ENCODE peak calls at places on chromosome 4, in ten cellular contexts. One of them, this sample, is unnamed.

GRCh38 chr4:53233396-53233795 is 132.5 kb downstream of the SCFD2 start:
- DNase-seq in stimulated activated CD4-positive, alpha-beta T cell treated with anti-CD3 and anti-CD28 coated beads, Interleukin-4, amount 100 ng/mL, for 4 hours: no peak
- DNase-seq in posterior cingulate gyrus: no peak
- DNase-seq in type B pancreatic cell: no peak
- DNase-seq in ACHN: no peak
- DNase-seq in kidney tubule cell: no peak
- DNase-seq in AG04449: no peak
- DNase-seq in anterior cingulate cortex: no peak
- DNase-seq in NCI-H524 treated with DMSO at 0.1 percent for 48 hours: no peak
- DNase-seq in heart right ventricle: no peak
- DNase-seq in this sample: no peak

GRCh38 chr4:140103676-140104075 is 50.3 kb downstream of the MAML3 start:
- DNase-seq in stimulated activated CD4-positive, alpha-beta T cell treated with anti-CD3 and anti-CD28 coated beads, Interleukin-4, amount 100 ng/mL, for 4 hours: peak
- DNase-seq in posterior cingulate gyrus: no peak
- DNase-seq in type B pancreatic cell: no peak
- DNase-seq in ACHN: no peak
- DNase-seq in kidney tubule cell: peak
- DNase-seq in AG04449: no peak
- DNase-seq in anterior cingulate cortex: no peak
- DNase-seq in NCI-H524 treated with DMSO at 0.1 percent for 48 hours: no peak
- DNase-seq in heart right ventricle: no peak
- DNase-seq in this sample: no peak

GRCh38 chr4:73343432-73343831 is 60.7 kb upstream of the ALB start:
- DNase-seq in stimulated activated CD4-positive, alpha-beta T cell treated with anti-CD3 and anti-CD28 coated beads, Interleukin-4, amount 100 ng/mL, for 4 hours: no peak
- DNase-seq in posterior cingulate gyrus: no peak
- DNase-seq in type B pancreatic cell: no peak
- DNase-seq in ACHN: no peak
- DNase-seq in kidney tubule cell: peak
- DNase-seq in AG04449: no peak
- DNase-seq in anterior cingulate cortex: no peak
- DNase-seq in NCI-H524 treated with DMSO at 0.1 percent for 48 hours: no peak
- DNase-seq in heart right ventricle: no peak
- DNase-seq in this sample: no peak

GRCh38 chr4:108774809-108775530 is 12.1 kb upstream of the ETNPPL start:
- DNase-seq in stimulated activated CD4-positive, alpha-beta T cell treated with anti-CD3 and anti-CD28 coated beads, Interleukin-4, amount 100 ng/mL, for 4 hours: no peak
- DNase-seq in posterior cingulate gyrus: peak
- DNase-seq in type B pancreatic cell: no peak
- DNase-seq in ACHN: no peak
- DNase-seq in kidney tubule cell: peak
- DNase-seq in AG04449: no peak
- DNase-seq in anterior cingulate cortex: peak
- DNase-seq in NCI-H524 treated with DMSO at 0.1 percent for 48 hours: no peak
- DNase-seq in heart right ventricle: peak
- DNase-seq in this sample: peak

GRCh38 chr4:27861802-27862201 is 1001.2 kb downstream of the STIM2 start:
- DNase-seq in stimulated activated CD4-positive, alpha-beta T cell treated with anti-CD3 and anti-CD28 coated beads, Interleukin-4, amount 100 ng/mL, for 4 hours: no peak
- DNase-seq in posterior cingulate gyrus: no peak
- DNase-seq in type B pancreatic cell: no peak
- DNase-seq in ACHN: no peak
- DNase-seq in kidney tubule cell: no peak
- DNase-seq in AG04449: no peak
- DNase-seq in anterior cingulate cortex: no peak
- DNase-seq in NCI-H524 treated with DMSO at 0.1 percent for 48 hours: no peak
- DNase-seq in heart right ventricle: no peak
- DNase-seq in this sample: no peak

GRCh38 chr4:89733936-89734335 is 103.0 kb downstream of the SNCA start:
- DNase-seq in stimulated activated CD4-positive, alpha-beta T cell treated with anti-CD3 and anti-CD28 coated beads, Interleukin-4, amount 100 ng/mL, for 4 hours: no peak
- DNase-seq in posterior cingulate gyrus: no peak
- DNase-seq in type B pancreatic cell: no peak
- DNase-seq in ACHN: no peak
- DNase-seq in kidney tubule cell: no peak
- DNase-seq in AG04449: no peak
- DNase-seq in anterior cingulate cortex: no peak
- DNase-seq in NCI-H524 treated with DMSO at 0.1 percent for 48 hours: no peak
- DNase-seq in heart right ventricle: no peak
- DNase-seq in this sample: no peak

GRCh38 chr4:151408630-151409469 is at the start of gene FHIP1A:
- DNase-seq in stimulated activated CD4-positive, alpha-beta T cell treated with anti-CD3 and anti-CD28 coated beads, Interleukin-4, amount 100 ng/mL, for 4 hours: peak
- DNase-seq in posterior cingulate gyrus: peak
- DNase-seq in type B pancreatic cell: peak
- DNase-seq in ACHN: peak
- DNase-seq in kidney tubule cell: peak
- DNase-seq in AG04449: no peak
- DNase-seq in anterior cingulate cortex: peak
- DNase-seq in NCI-H524 treated with DMSO at 0.1 percent for 48 hours: no peak
- DNase-seq in heart right ventricle: peak
- DNase-seq in this sample: peak

GRCh38 chr4:94365304-94365703 is 22.7 kb upstream of the HPGDS start:
- DNase-seq in stimulated activated CD4-positive, alpha-beta T cell treated with anti-CD3 and anti-CD28 coated beads, Interleukin-4, amount 100 ng/mL, for 4 hours: no peak
- DNase-seq in posterior cingulate gyrus: no peak
- DNase-seq in type B pancreatic cell: no peak
- DNase-seq in ACHN: no peak
- DNase-seq in kidney tubule cell: no peak
- DNase-seq in AG04449: no peak
- DNase-seq in anterior cingulate cortex: no peak
- DNase-seq in NCI-H524 treated with DMSO at 0.1 percent for 48 hours: no peak
- DNase-seq in heart right ventricle: no peak
- DNase-seq in this sample: no peak

GRCh38 chr4:64643841-64644240 is 234.6 kb upstream of the TECRL start:
- DNase-seq in stimulated activated CD4-positive, alpha-beta T cell treated with anti-CD3 and anti-CD28 coated beads, Interleukin-4, amount 100 ng/mL, for 4 hours: no peak
- DNase-seq in posterior cingulate gyrus: no peak
- DNase-seq in type B pancreatic cell: no peak
- DNase-seq in ACHN: no peak
- DNase-seq in kidney tubule cell: no peak
- DNase-seq in AG04449: no peak
- DNase-seq in anterior cingulate cortex: no peak
- DNase-seq in NCI-H524 treated with DMSO at 0.1 percent for 48 hours: no peak
- DNase-seq in heart right ventricle: no peak
- DNase-seq in this sample: no peak

GRCh38 chr4:171629737-171630136 is 183.5 kb upstream of the GALNTL6 start:
- DNase-seq in stimulated activated CD4-positive, alpha-beta T cell treated with anti-CD3 and anti-CD28 coated beads, Interleukin-4, amount 100 ng/mL, for 4 hours: no peak
- DNase-seq in posterior cingulate gyrus: no peak
- DNase-seq in type B pancreatic cell: no peak
- DNase-seq in ACHN: no peak
- DNase-seq in kidney tubule cell: no peak
- DNase-seq in AG04449: no peak
- DNase-seq in anterior cingulate cortex: no peak
- DNase-seq in NCI-H524 treated with DMSO at 0.1 percent for 48 hours: no peak
- DNase-seq in heart right ventricle: no peak
- DNase-seq in this sample: no peak

GRCh38 chr4:169397762-169398161 is 127.0 kb upstream of the SH3RF1 start:
- DNase-seq in stimulated activated CD4-positive, alpha-beta T cell treated with anti-CD3 and anti-CD28 coated beads, Interleukin-4, amount 100 ng/mL, for 4 hours: no peak
- DNase-seq in posterior cingulate gyrus: no peak
- DNase-seq in type B pancreatic cell: no peak
- DNase-seq in ACHN: no peak
- DNase-seq in kidney tubule cell: no peak
- DNase-seq in AG04449: no peak
- DNase-seq in anterior cingulate cortex: no peak
- DNase-seq in NCI-H524 treated with DMSO at 0.1 percent for 48 hours: no peak
- DNase-seq in heart right ventricle: no peak
- DNase-seq in this sample: no peak

GRCh38 chr4:76012388-76012801 is 5.1 kb upstream of the CXCL9 start:
- DNase-seq in stimulated activated CD4-positive, alpha-beta T cell treated with anti-CD3 and anti-CD28 coated beads, Interleukin-4, amount 100 ng/mL, for 4 hours: no peak
- DNase-seq in posterior cingulate gyrus: no peak
- DNase-seq in type B pancreatic cell: no peak
- DNase-seq in ACHN: no peak
- DNase-seq in kidney tubule cell: no peak
- DNase-seq in AG04449: no peak
- DNase-seq in anterior cingulate cortex: no peak
- DNase-seq in NCI-H524 treated with DMSO at 0.1 percent for 48 hours: no peak
- DNase-seq in heart right ventricle: no peak
- DNase-seq in this sample: no peak

GRCh38 chr4:97139796-97140195 is 1003.5 kb downstream of the STPG2 start:
- DNase-seq in stimulated activated CD4-positive, alpha-beta T cell treated with anti-CD3 and anti-CD28 coated beads, Interleukin-4, amount 100 ng/mL, for 4 hours: no peak
- DNase-seq in posterior cingulate gyrus: no peak
- DNase-seq in type B pancreatic cell: no peak
- DNase-seq in ACHN: no peak
- DNase-seq in kidney tubule cell: no peak
- DNase-seq in AG04449: no peak
- DNase-seq in anterior cingulate cortex: no peak
- DNase-seq in NCI-H524 treated with DMSO at 0.1 percent for 48 hours: no peak
- DNase-seq in heart right ventricle: no peak
- DNase-seq in this sample: no peak

GRCh38 chr4:74223801-74224200 is 65.9 kb downstream of the MTHFD2L start:
- DNase-seq in stimulated activated CD4-positive, alpha-beta T cell treated with anti-CD3 and anti-CD28 coated beads, Interleukin-4, amount 100 ng/mL, for 4 hours: no peak
- DNase-seq in posterior cingulate gyrus: no peak
- DNase-seq in type B pancreatic cell: no peak
- DNase-seq in ACHN: no peak
- DNase-seq in kidney tubule cell: peak
- DNase-seq in AG04449: no peak
- DNase-seq in anterior cingulate cortex: no peak
- DNase-seq in NCI-H524 treated with DMSO at 0.1 percent for 48 hours: no peak
- DNase-seq in heart right ventricle: no peak
- DNase-seq in this sample: no peak

GRCh38 chr4:77797239-77797638 is 21.9 kb downstream of the CNOT6L start:
- DNase-seq in stimulated activated CD4-positive, alpha-beta T cell treated with anti-CD3 and anti-CD28 coated beads, Interleukin-4, amount 100 ng/mL, for 4 hours: no peak
- DNase-seq in posterior cingulate gyrus: no peak
- DNase-seq in type B pancreatic cell: no peak
- DNase-seq in ACHN: no peak
- DNase-seq in kidney tubule cell: peak
- DNase-seq in AG04449: no peak
- DNase-seq in anterior cingulate cortex: no peak
- DNase-seq in NCI-H524 treated with DMSO at 0.1 percent for 48 hours: no peak
- DNase-seq in heart right ventricle: no peak
- DNase-seq in this sample: no peak

GRCh38 chr4:80265571-80266266 is 745 bp upstream of the FGF5 start:
- DNase-seq in stimulated activated CD4-positive, alpha-beta T cell treated with anti-CD3 and anti-CD28 coated beads, Interleukin-4, amount 100 ng/mL, for 4 hours: no peak
- DNase-seq in posterior cingulate gyrus: no peak
- DNase-seq in type B pancreatic cell: no peak
- DNase-seq in ACHN: peak
- DNase-seq in kidney tubule cell: peak
- DNase-seq in AG04449: no peak
- DNase-seq in anterior cingulate cortex: no peak
- DNase-seq in NCI-H524 treated with DMSO at 0.1 percent for 48 hours: no peak
- DNase-seq in heart right ventricle: no peak
- DNase-seq in this sample: no peak

GRCh38 chr4:119872344-119873031 is 194.2 kb downstream of the MAD2L1 start:
- DNase-seq in stimulated activated CD4-positive, alpha-beta T cell treated with anti-CD3 and anti-CD28 coated beads, Interleukin-4, amount 100 ng/mL, for 4 hours: no peak
- DNase-seq in posterior cingulate gyrus: no peak
- DNase-seq in type B pancreatic cell: no peak
- DNase-seq in ACHN: no peak
- DNase-seq in kidney tubule cell: peak
- DNase-seq in AG04449: no peak
- DNase-seq in anterior cingulate cortex: no peak
- DNase-seq in NCI-H524 treated with DMSO at 0.1 percent for 48 hours: no peak
- DNase-seq in heart right ventricle: no peak
- DNase-seq in this sample: no peak

GRCh38 chr4:113809313-113809712 is 47.8 kb upstream of the CAMK2D start:
- DNase-seq in stimulated activated CD4-positive, alpha-beta T cell treated with anti-CD3 and anti-CD28 coated beads, Interleukin-4, amount 100 ng/mL, for 4 hours: no peak
- DNase-seq in posterior cingulate gyrus: no peak
- DNase-seq in type B pancreatic cell: no peak
- DNase-seq in ACHN: no peak
- DNase-seq in kidney tubule cell: no peak
- DNase-seq in AG04449: no peak
- DNase-seq in anterior cingulate cortex: peak
- DNase-seq in NCI-H524 treated with DMSO at 0.1 percent for 48 hours: no peak
- DNase-seq in heart right ventricle: peak
- DNase-seq in this sample: peak

GRCh38 chr4:108683479-108683878 is 33.1 kb downstream of the OSTC start:
- DNase-seq in stimulated activated CD4-positive, alpha-beta T cell treated with anti-CD3 and anti-CD28 coated beads, Interleukin-4, amount 100 ng/mL, for 4 hours: no peak
- DNase-seq in posterior cingulate gyrus: no peak
- DNase-seq in type B pancreatic cell: no peak
- DNase-seq in ACHN: peak
- DNase-seq in kidney tubule cell: peak
- DNase-seq in AG04449: no peak
- DNase-seq in anterior cingulate cortex: no peak
- DNase-seq in NCI-H524 treated with DMSO at 0.1 percent for 48 hours: no peak
- DNase-seq in heart right ventricle: no peak
- DNase-seq in this sample: no peak

GRCh38 chr4:55736605-55737183 is 82.9 kb upstream of the EXOC1L start:
- DNase-seq in stimulated activated CD4-positive, alpha-beta T cell treated with anti-CD3 and anti-CD28 coated beads, Interleukin-4, amount 100 ng/mL, for 4 hours: no peak
- DNase-seq in posterior cingulate gyrus: no peak
- DNase-seq in type B pancreatic cell: no peak
- DNase-seq in ACHN: peak
- DNase-seq in kidney tubule cell: peak
- DNase-seq in AG04449: no peak
- DNase-seq in anterior cingulate cortex: no peak
- DNase-seq in NCI-H524 treated with DMSO at 0.1 percent for 48 hours: no peak
- DNase-seq in heart right ventricle: no peak
- DNase-seq in this sample: no peak

GRCh38 chr4:143458966-143459365 is 54.5 kb upstream of the SMARCA5 start:
- DNase-seq in stimulated activated CD4-positive, alpha-beta T cell treated with anti-CD3 and anti-CD28 coated beads, Interleukin-4, amount 100 ng/mL, for 4 hours: no peak
- DNase-seq in posterior cingulate gyrus: no peak
- DNase-seq in type B pancreatic cell: no peak
- DNase-seq in ACHN: no peak
- DNase-seq in kidney tubule cell: no peak
- DNase-seq in AG04449: no peak
- DNase-seq in anterior cingulate cortex: no peak
- DNase-seq in NCI-H524 treated with DMSO at 0.1 percent for 48 hours: no peak
- DNase-seq in heart right ventricle: no peak
- DNase-seq in this sample: no peak

GRCh38 chr4:129264008-129264657 is 168.2 kb downstream of the C4orf33 start:
- DNase-seq in stimulated activated CD4-positive, alpha-beta T cell treated with anti-CD3 and anti-CD28 coated beads, Interleukin-4, amount 100 ng/mL, for 4 hours: no peak
- DNase-seq in posterior cingulate gyrus: no peak
- DNase-seq in type B pancreatic cell: no peak
- DNase-seq in ACHN: no peak
- DNase-seq in kidney tubule cell: peak
- DNase-seq in AG04449: no peak
- DNase-seq in anterior cingulate cortex: no peak
- DNase-seq in NCI-H524 treated with DMSO at 0.1 percent for 48 hours: no peak
- DNase-seq in heart right ventricle: no peak
- DNase-seq in this sample: no peak

GRCh38 chr4:154562697-154563254 is at the start of gene FGB:
- DNase-seq in stimulated activated CD4-positive, alpha-beta T cell treated with anti-CD3 and anti-CD28 coated beads, Interleukin-4, amount 100 ng/mL, for 4 hours: no peak
- DNase-seq in posterior cingulate gyrus: no peak
- DNase-seq in type B pancreatic cell: no peak
- DNase-seq in ACHN: no peak
- DNase-seq in kidney tubule cell: peak
- DNase-seq in AG04449: no peak
- DNase-seq in anterior cingulate cortex: no peak
- DNase-seq in NCI-H524 treated with DMSO at 0.1 percent for 48 hours: no peak
- DNase-seq in heart right ventricle: no peak
- DNase-seq in this sample: no peak

GRCh38 chr4:8517946-8518345 is 62.2 kb upstream of the GPR78 start:
- DNase-seq in stimulated activated CD4-positive, alpha-beta T cell treated with anti-CD3 and anti-CD28 coated beads, Interleukin-4, amount 100 ng/mL, for 4 hours: no peak
- DNase-seq in posterior cingulate gyrus: no peak
- DNase-seq in type B pancreatic cell: no peak
- DNase-seq in ACHN: no peak
- DNase-seq in kidney tubule cell: no peak
- DNase-seq in AG04449: no peak
- DNase-seq in anterior cingulate cortex: no peak
- DNase-seq in NCI-H524 treated with DMSO at 0.1 percent for 48 hours: no peak
- DNase-seq in heart right ventricle: no peak
- DNase-seq in this sample: no peak

GRCh38 chr4:132266374-132266773 is 882.7 kb upstream of the PCDH10 start:
- DNase-seq in stimulated activated CD4-positive, alpha-beta T cell treated with anti-CD3 and anti-CD28 coated beads, Interleukin-4, amount 100 ng/mL, for 4 hours: no peak
- DNase-seq in posterior cingulate gyrus: no peak
- DNase-seq in type B pancreatic cell: no peak
- DNase-seq in ACHN: no peak
- DNase-seq in kidney tubule cell: no peak
- DNase-seq in AG04449: no peak
- DNase-seq in anterior cingulate cortex: no peak
- DNase-seq in NCI-H524 treated with DMSO at 0.1 percent for 48 hours: peak
- DNase-seq in heart right ventricle: no peak
- DNase-seq in this sample: no peak

GRCh38 chr4:65546882-65547281 is 123.4 kb downstream of the EPHA5 start:
- DNase-seq in stimulated activated CD4-positive, alpha-beta T cell treated with anti-CD3 and anti-CD28 coated beads, Interleukin-4, amount 100 ng/mL, for 4 hours: no peak
- DNase-seq in posterior cingulate gyrus: no peak
- DNase-seq in type B pancreatic cell: no peak
- DNase-seq in ACHN: no peak
- DNase-seq in kidney tubule cell: no peak
- DNase-seq in AG04449: no peak
- DNase-seq in anterior cingulate cortex: no peak
- DNase-seq in NCI-H524 treated with DMSO at 0.1 percent for 48 hours: no peak
- DNase-seq in heart right ventricle: no peak
- DNase-seq in this sample: no peak

GRCh38 chr4:109864134-109864533 is 16.2 kb downstream of the LRIT3 start:
- DNase-seq in stimulated activated CD4-positive, alpha-beta T cell treated with anti-CD3 and anti-CD28 coated beads, Interleukin-4, amount 100 ng/mL, for 4 hours: no peak
- DNase-seq in posterior cingulate gyrus: no peak
- DNase-seq in type B pancreatic cell: no peak
- DNase-seq in ACHN: no peak
- DNase-seq in kidney tubule cell: no peak
- DNase-seq in AG04449: no peak
- DNase-seq in anterior cingulate cortex: no peak
- DNase-seq in NCI-H524 treated with DMSO at 0.1 percent for 48 hours: no peak
- DNase-seq in heart right ventricle: no peak
- DNase-seq in this sample: no peak

GRCh38 chr4:187178084-187178483 is 454.4 kb upstream of the FAT1 start:
- DNase-seq in stimulated activated CD4-positive, alpha-beta T cell treated with anti-CD3 and anti-CD28 coated beads, Interleukin-4, amount 100 ng/mL, for 4 hours: no peak
- DNase-seq in posterior cingulate gyrus: no peak
- DNase-seq in type B pancreatic cell: no peak
- DNase-seq in ACHN: no peak
- DNase-seq in kidney tubule cell: no peak
- DNase-seq in AG04449: no peak
- DNase-seq in anterior cingulate cortex: no peak
- DNase-seq in NCI-H524 treated with DMSO at 0.1 percent for 48 hours: no peak
- DNase-seq in heart right ventricle: no peak
- DNase-seq in this sample: no peak